ENCODE peak calls at places on chromosomes 16 and 17, in ten cellular contexts. One of them, this sample, is unnamed.

GRCh38 chr17:69047368-69048263 is 13.1 kb downstream of the ABCA9 start:
- DNase-seq in HS-5: peak; percentile 18
- DNase-seq in activated effector memory CD4-positive, alpha-beta T cell treated with Interleukin-2 at 50 U/mL for 16 hours: no peak
- DNase-seq in SK-N-DZ: no peak
- DNase-seq in tibial nerve: peak; percentile 21
- DNase-seq in NCI-H524: no peak
- DNase-seq in NCI-H2081 treated with DMSO at 0.1 percent for 48 hours: no peak
- DNase-seq in NCI-H526: no peak
- DNase-seq in GM04504: peak; percentile 43
- DNase-seq in activated naive CD4-positive, alpha-beta T cell treated with anti-CD3 and anti-CD28 coated beads for 36 hours: no peak
- DNase-seq in this sample: no peak

GRCh38 chr17:82805254-82805653 is 34.6 kb downstream of the ZNF750 start:
- DNase-seq in HS-5: no peak
- DNase-seq in activated effector memory CD4-positive, alpha-beta T cell treated with Interleukin-2 at 50 U/mL for 16 hours: no peak
- DNase-seq in SK-N-DZ: no peak
- DNase-seq in tibial nerve: no peak
- DNase-seq in NCI-H524: no peak
- DNase-seq in NCI-H2081 treated with DMSO at 0.1 percent for 48 hours: no peak
- DNase-seq in NCI-H526: no peak
- DNase-seq in GM04504: no peak
- DNase-seq in activated naive CD4-positive, alpha-beta T cell treated with anti-CD3 and anti-CD28 coated beads for 36 hours: no peak
- DNase-seq in this sample: no peak

GRCh38 chr17:8861482-8862181 is 5.8 kb downstream of the PIK3R6 start:
- DNase-seq in HS-5: no peak
- DNase-seq in activated effector memory CD4-positive, alpha-beta T cell treated with Interleukin-2 at 50 U/mL for 16 hours: no peak
- DNase-seq in SK-N-DZ: no peak
- DNase-seq in tibial nerve: no peak
- DNase-seq in NCI-H524: no peak
- DNase-seq in NCI-H2081 treated with DMSO at 0.1 percent for 48 hours: no peak
- DNase-seq in NCI-H526: no peak
- DNase-seq in GM04504: no peak
- DNase-seq in activated naive CD4-positive, alpha-beta T cell treated with anti-CD3 and anti-CD28 coated beads for 36 hours: no peak
- DNase-seq in this sample: no peak

GRCh38 chr16:2520784-2521577 is 810 bp downstream of the AMDHD2 start:
- DNase-seq in HS-5: no peak
- DNase-seq in activated effector memory CD4-positive, alpha-beta T cell treated with Interleukin-2 at 50 U/mL for 16 hours: peak; percentile 57
- DNase-seq in SK-N-DZ: no peak
- DNase-seq in tibial nerve: no peak
- DNase-seq in NCI-H524: no peak
- DNase-seq in NCI-H2081 treated with DMSO at 0.1 percent for 48 hours: no peak
- DNase-seq in NCI-H526: no peak
- DNase-seq in GM04504: no peak
- DNase-seq in activated naive CD4-positive, alpha-beta T cell treated with anti-CD3 and anti-CD28 coated beads for 36 hours: peak; percentile 41
- DNase-seq in this sample: peak; percentile 58

GRCh38 chr17:77125432-77125901 is 15.3 kb upstream of the SEC14L1 start:
- DNase-seq in HS-5: peak; percentile 97
- DNase-seq in activated effector memory CD4-positive, alpha-beta T cell treated with Interleukin-2 at 50 U/mL for 16 hours: no peak
- DNase-seq in SK-N-DZ: no peak
- DNase-seq in tibial nerve: no peak
- DNase-seq in NCI-H524: no peak
- DNase-seq in NCI-H2081 treated with DMSO at 0.1 percent for 48 hours: no peak
- DNase-seq in NCI-H526: no peak
- DNase-seq in GM04504: peak; percentile 63
- DNase-seq in activated naive CD4-positive, alpha-beta T cell treated with anti-CD3 and anti-CD28 coated beads for 36 hours: no peak
- DNase-seq in this sample: no peak

GRCh38 chr17:72901657-72902056 is 190.8 kb downstream of the SLC39A11 start:
- DNase-seq in HS-5: no peak
- DNase-seq in activated effector memory CD4-positive, alpha-beta T cell treated with Interleukin-2 at 50 U/mL for 16 hours: no peak
- DNase-seq in SK-N-DZ: no peak
- DNase-seq in tibial nerve: no peak
- DNase-seq in NCI-H524: peak; percentile 65
- DNase-seq in NCI-H2081 treated with DMSO at 0.1 percent for 48 hours: no peak
- DNase-seq in NCI-H526: no peak
- DNase-seq in GM04504: no peak
- DNase-seq in activated naive CD4-positive, alpha-beta T cell treated with anti-CD3 and anti-CD28 coated beads for 36 hours: no peak
- DNase-seq in this sample: no peak

GRCh38 chr16:67963325-67964321 is 4.8 kb downstream of the SLC12A4 start:
- DNase-seq in HS-5: no peak
- DNase-seq in activated effector memory CD4-positive, alpha-beta T cell treated with Interleukin-2 at 50 U/mL for 16 hours: no peak
- DNase-seq in SK-N-DZ: no peak
- DNase-seq in tibial nerve: no peak
- DNase-seq in NCI-H524: no peak
- DNase-seq in NCI-H2081 treated with DMSO at 0.1 percent for 48 hours: no peak
- DNase-seq in NCI-H526: no peak
- DNase-seq in GM04504: no peak
- DNase-seq in activated naive CD4-positive, alpha-beta T cell treated with anti-CD3 and anti-CD28 coated beads for 36 hours: no peak
- DNase-seq in this sample: no peak

GRCh38 chr17:66460558-66460957 is 158.1 kb downstream of the PRKCA start:
- DNase-seq in HS-5: no peak
- DNase-seq in activated effector memory CD4-positive, alpha-beta T cell treated with Interleukin-2 at 50 U/mL for 16 hours: no peak
- DNase-seq in SK-N-DZ: no peak
- DNase-seq in tibial nerve: no peak
- DNase-seq in NCI-H524: no peak
- DNase-seq in NCI-H2081 treated with DMSO at 0.1 percent for 48 hours: no peak
- DNase-seq in NCI-H526: no peak
- DNase-seq in GM04504: no peak
- DNase-seq in activated naive CD4-positive, alpha-beta T cell treated with anti-CD3 and anti-CD28 coated beads for 36 hours: no peak
- DNase-seq in this sample: no peak

GRCh38 chr16:81814751-81815428 is 35.8 kb downstream of the PLCG2 start:
- DNase-seq in HS-5: no peak
- DNase-seq in activated effector memory CD4-positive, alpha-beta T cell treated with Interleukin-2 at 50 U/mL for 16 hours: no peak
- DNase-seq in SK-N-DZ: no peak
- DNase-seq in tibial nerve: no peak
- DNase-seq in NCI-H524: no peak
- DNase-seq in NCI-H2081 treated with DMSO at 0.1 percent for 48 hours: no peak
- DNase-seq in NCI-H526: no peak
- DNase-seq in GM04504: no peak
- DNase-seq in activated naive CD4-positive, alpha-beta T cell treated with anti-CD3 and anti-CD28 coated beads for 36 hours: no peak
- DNase-seq in this sample: no peak

GRCh38 chr16:57998484-57998883 is 2.0 kb downstream of the ZNF319 start:
- DNase-seq in HS-5: no peak
- DNase-seq in activated effector memory CD4-positive, alpha-beta T cell treated with Interleukin-2 at 50 U/mL for 16 hours: peak; percentile 62
- DNase-seq in SK-N-DZ: no peak
- DNase-seq in tibial nerve: no peak
- DNase-seq in NCI-H524: no peak
- DNase-seq in NCI-H2081 treated with DMSO at 0.1 percent for 48 hours: no peak
- DNase-seq in NCI-H526: no peak
- DNase-seq in GM04504: no peak
- DNase-seq in activated naive CD4-positive, alpha-beta T cell treated with anti-CD3 and anti-CD28 coated beads for 36 hours: peak; percentile 78
- DNase-seq in this sample: peak; percentile 63

GRCh38 chr16:50666658-50667496 is 14.2 kb downstream of the SNX20 start:
- DNase-seq in HS-5: no peak
- DNase-seq in activated effector memory CD4-positive, alpha-beta T cell treated with Interleukin-2 at 50 U/mL for 16 hours: peak; percentile 37
- DNase-seq in SK-N-DZ: no peak
- DNase-seq in tibial nerve: no peak
- DNase-seq in NCI-H524: no peak
- DNase-seq in NCI-H2081 treated with DMSO at 0.1 percent for 48 hours: no peak
- DNase-seq in NCI-H526: no peak
- DNase-seq in GM04504: no peak
- DNase-seq in activated naive CD4-positive, alpha-beta T cell treated with anti-CD3 and anti-CD28 coated beads for 36 hours: peak; percentile 71
- DNase-seq in this sample: no peak

GRCh38 chr17:9002610-9003354 is 18.5 kb upstream of the NTN1 start:
- DNase-seq in HS-5: no peak
- DNase-seq in activated effector memory CD4-positive, alpha-beta T cell treated with Interleukin-2 at 50 U/mL for 16 hours: no peak
- DNase-seq in SK-N-DZ: no peak
- DNase-seq in tibial nerve: no peak
- DNase-seq in NCI-H524: peak; percentile 41
- DNase-seq in NCI-H2081 treated with DMSO at 0.1 percent for 48 hours: no peak
- DNase-seq in NCI-H526: peak; percentile 56
- DNase-seq in GM04504: no peak
- DNase-seq in activated naive CD4-positive, alpha-beta T cell treated with anti-CD3 and anti-CD28 coated beads for 36 hours: peak; percentile 37
- DNase-seq in this sample: no peak

GRCh38 chr17:45261577-45262515 is at the start of gene SPATA32:
- DNase-seq in HS-5: no peak
- DNase-seq in activated effector memory CD4-positive, alpha-beta T cell treated with Interleukin-2 at 50 U/mL for 16 hours: peak; percentile 62
- DNase-seq in SK-N-DZ: peak; percentile 56
- DNase-seq in tibial nerve: no peak
- DNase-seq in NCI-H524: no peak
- DNase-seq in NCI-H2081 treated with DMSO at 0.1 percent for 48 hours: no peak
- DNase-seq in NCI-H526: peak; percentile 62
- DNase-seq in GM04504: no peak
- DNase-seq in activated naive CD4-positive, alpha-beta T cell treated with anti-CD3 and anti-CD28 coated beads for 36 hours: peak; percentile 79
- DNase-seq in this sample: peak; percentile 49

GRCh38 chr17:82302991-82303943 is 14.1 kb downstream of the CD7 start:
- DNase-seq in HS-5: no peak
- DNase-seq in activated effector memory CD4-positive, alpha-beta T cell treated with Interleukin-2 at 50 U/mL for 16 hours: peak; percentile 40
- DNase-seq in SK-N-DZ: no peak
- DNase-seq in tibial nerve: no peak
- DNase-seq in NCI-H524: no peak
- DNase-seq in NCI-H2081 treated with DMSO at 0.1 percent for 48 hours: no peak
- DNase-seq in NCI-H526: no peak
- DNase-seq in GM04504: no peak
- DNase-seq in activated naive CD4-positive, alpha-beta T cell treated with anti-CD3 and anti-CD28 coated beads for 36 hours: peak; percentile 58
- DNase-seq in this sample: no peak

GRCh38 chr17:31598921-31599571 is 207.6 kb downstream of the RAB11FIP4 start:
- DNase-seq in HS-5: no peak
- DNase-seq in activated effector memory CD4-positive, alpha-beta T cell treated with Interleukin-2 at 50 U/mL for 16 hours: no peak
- DNase-seq in SK-N-DZ: no peak
- DNase-seq in tibial nerve: no peak
- DNase-seq in NCI-H524: no peak
- DNase-seq in NCI-H2081 treated with DMSO at 0.1 percent for 48 hours: no peak
- DNase-seq in NCI-H526: no peak
- DNase-seq in GM04504: no peak
- DNase-seq in activated naive CD4-positive, alpha-beta T cell treated with anti-CD3 and anti-CD28 coated beads for 36 hours: no peak
- DNase-seq in this sample: no peak

GRCh38 chr17:1730345-1731193 is 6.1 kb downstream of the WDR81 start:
- DNase-seq in HS-5: no peak
- DNase-seq in activated effector memory CD4-positive, alpha-beta T cell treated with Interleukin-2 at 50 U/mL for 16 hours: no peak
- DNase-seq in SK-N-DZ: peak; percentile 80
- DNase-seq in tibial nerve: peak; percentile 94
- DNase-seq in NCI-H524: no peak
- DNase-seq in NCI-H2081 treated with DMSO at 0.1 percent for 48 hours: no peak
- DNase-seq in NCI-H526: no peak
- DNase-seq in GM04504: peak; percentile 54
- DNase-seq in activated naive CD4-positive, alpha-beta T cell treated with anti-CD3 and anti-CD28 coated beads for 36 hours: no peak
- DNase-seq in this sample: no peak